ENCODE peak calls at places on chromosomes 13 and 19, in six cellular contexts. Z is CMK, G is EL, E is endothelial cell, X is activated B cell treated with CpG ODN at 0.5 μM for 24 hours, C is cardiac fibroblast. O is an unnamed sample.

GRCh38 chr13:111210945-111211469 is 95.9 kb downstream of the ARHGEF7 start:
- DNase-seq in Z (no peak), G (no peak), E (no peak), X (no peak), C (no peak), O (no peak)

GRCh38 chr19:51784922-51785690 is 9.9 kb upstream of the FPR3 start:
- DNase-seq in Z (no peak), G (peak), E (no peak), X (no peak), C (peak), O (no peak)

GRCh38 chr19:19214892-19215291 is 3.1 kb downstream of the NCAN start:
- DNase-seq in Z (no peak), G (peak), E (peak), X (no peak), C (peak), O (no peak)

GRCh38 chr19:7550987-7551761 is 15.7 kb downstream of the PNPLA6 start:
- DNase-seq in Z (no peak), G (peak), E (peak), X (peak), C (peak), O (no peak)

GRCh38 chr13:100512422-100512821 is 76.2 kb downstream of the GGACT start:
- DNase-seq in Z (no peak), G (peak), E (no peak), X (no peak), C (peak), O (no peak)

GRCh38 chr13:36509369-36509768 is 77.1 kb downstream of the CCNA1 start:
- DNase-seq in Z (no peak), G (no peak), E (peak), X (no peak), C (no peak), O (no peak)

GRCh38 chr19:15466851-15467733 is 2.7 kb upstream of the RASAL3 start:
- DNase-seq in Z (no peak), G (peak), E (no peak), X (no peak), C (peak), O (no peak)

GRCh38 chr13:42272115-42272756 is at the start of gene AKAP11:
- DNase-seq in Z (no peak), G (peak), E (peak), X (no peak), C (peak), O (peak)

GRCh38 chr13:49731766-49732165 is 40.5 kb upstream of the EBPL start:
- DNase-seq in Z (no peak), G (peak), E (no peak), X (no peak), C (peak), O (no peak)

O was measured in mesenteric fat pad.